ENCODE peak calls at places on chromosomes 11 and 22, in eight cellular contexts. N is adrenal gland, Z is body of pancreas, X is breast epithelium, W is lower leg skin, M is H54, A is uterus, E is A549. V is an unnamed sample.

GRCh38 chr11:125345706-125346561 is 150.1 kb downstream of the FEZ1 start:
- DNase-seq in W (peak), X (peak), Z (peak), E (peak), N (peak), M (peak), A (peak), V (peak)

GRCh38 chr11:64745219-64745522 is 1.2 kb upstream of the RASGRP2 start:
- DNase-seq in W (peak), M (no peak), N (peak), Z (peak), E (no peak), X (peak), A (peak), V (peak)

GRCh38 chr11:9091044-9091936 is at the start of gene SCUBE2:
- DNase-seq in N (no peak), E (peak), M (no peak), A (no peak), X (no peak), Z (no peak), W (no peak), V (peak)

GRCh38 chr11:81278986-81279385 is 1454.7 kb downstream of the FAM181B start:
- DNase-seq in W (no peak), N (no peak), Z (no peak), E (no peak), A (no peak), M (no peak), X (no peak), V (no peak)

GRCh38 chr11:101835465-101836063 is 79.2 kb upstream of the CEP126 start:
- DNase-seq in X (no peak), W (no peak), N (no peak), E (no peak), Z (no peak), A (no peak), M (no peak), V (no peak)

GRCh38 chr22:31102441-31103081 is 4.8 kb downstream of the SELENOM start:
- DNase-seq in Z (peak), E (no peak), X (no peak), M (peak), A (peak), W (peak), N (peak), V (no peak)

GRCh38 chr22:16968218-16968595 is 39.8 kb downstream of the GAB4 start:
- DNase-seq in X (no peak), W (no peak), Z (no peak), M (no peak), N (no peak), E (no peak), A (no peak), V (no peak)

GRCh38 chr11:57359396-57359795 is 21.2 kb downstream of the P2RX3 start:
- DNase-seq in A (no peak), M (no peak), X (no peak), E (no peak), Z (no peak), N (no peak), W (no peak), V (no peak)

GRCh38 chr11:117597083-117597482 is 199.9 kb downstream of the DSCAML1 start:
- DNase-seq in N (no peak), A (no peak), W (no peak), Z (peak), M (peak), E (peak), X (no peak), V (peak)

GRCh38 chr22:19218541-19219233 is 40.2 kb upstream of the SLC25A1 start:
- DNase-seq in N (no peak), Z (no peak), E (no peak), W (no peak), X (no peak), A (no peak), M (no peak), V (no peak)

GRCh38 chr11:44833869-44834452 is 107.2 kb downstream of the TSPAN18 start:
- DNase-seq in Z (no peak), E (no peak), N (peak), A (no peak), W (no peak), X (peak), M (no peak), V (no peak)

GRCh38 chr11:75311858-75312288 is 39.6 kb downstream of the ARRB1 start:
- DNase-seq in W (peak), E (no peak), M (no peak), N (peak), A (peak), X (no peak), Z (peak), V (no peak)

GRCh38 chr11:6995703-6996102 is 24.4 kb downstream of the ZNF214 start:
- DNase-seq in M (no peak), A (no peak), X (no peak), Z (no peak), E (no peak), N (no peak), W (no peak), V (no peak)

GRCh38 chr11:44536779-44537516 is 28.5 kb upstream of the CD82 start:
- DNase-seq in Z (no peak), E (no peak), M (no peak), N (no peak), A (no peak), W (no peak), X (no peak), V (no peak)

GRCh38 chr11:35347173-35347878 is 72.0 kb downstream of the SLC1A2 start:
- DNase-seq in X (no peak), A (no peak), M (no peak), E (no peak), Z (no peak), W (no peak), N (no peak), V (no peak)

GRCh38 chr11:118485273-118485672 is 42.0 kb upstream of the TTC36 start:
- DNase-seq in W (no peak), M (no peak), Z (no peak), X (no peak), A (no peak), N (no peak), E (peak), V (peak)

GRCh38 chr11:10528121-10528520 is 12.9 kb downstream of the RNF141 start:
- DNase-seq in Z (no peak), N (no peak), W (no peak), A (no peak), X (no peak), M (no peak), E (no peak), V (no peak)

GRCh38 chr11:95764267-95764898 is 25.2 kb downstream of the FAM76B start:
- DNase-seq in N (no peak), M (no peak), A (no peak), Z (no peak), X (no peak), W (no peak), E (peak), V (peak)

GRCh38 chr22:20881231-20881630 is 22.4 kb downstream of the SNAP29 start:
- DNase-seq in N (no peak), E (no peak), X (no peak), M (no peak), A (no peak), Z (peak), W (no peak), V (no peak)

GRCh38 chr11:113253406-113253805 is 61.0 kb upstream of the TTC12 start:
- DNase-seq in X (no peak), M (no peak), W (no peak), A (no peak), E (no peak), Z (no peak), N (no peak), V (no peak)

GRCh38 chr11:102436546-102436945 is 16.0 kb downstream of the TMEM123 start:
- DNase-seq in N (no peak), M (no peak), E (no peak), Z (no peak), A (no peak), W (no peak), X (no peak), V (no peak)

GRCh38 chr11:33701831-33702230 is 1.2 kb upstream of the C11orf91 start:
- DNase-seq in Z (peak), N (no peak), X (peak), W (no peak), A (no peak), M (no peak), E (no peak), V (no peak)

GRCh38 chr11:86447763-86448480 is 73.2 kb downstream of the CCDC81 start:
- DNase-seq in X (no peak), Z (no peak), N (no peak), M (no peak), A (no peak), E (no peak), W (no peak), V (no peak)

GRCh38 chr11:70702040-70702648 is 303.8 kb downstream of the CTTN start:
- DNase-seq in M (no peak), N (no peak), A (no peak), Z (no peak), W (no peak), E (no peak), X (no peak), V (no peak)

GRCh38 chr11:65649656-65650546 is 12.0 kb downstream of the SIPA1 start:
- DNase-seq in W (no peak), Z (no peak), X (no peak), A (no peak), E (no peak), N (no peak), M (no peak), V (no peak)

GRCh38 chr22:43878831-43879550 is 12.8 kb downstream of the PNPLA5 start:
- DNase-seq in N (peak), W (no peak), A (no peak), M (no peak), X (no peak), Z (no peak), E (no peak), V (no peak)

GRCh38 chr22:39396156-39396796 is 3.3 kb upstream of the TAB1 start:
- DNase-seq in Z (no peak), W (no peak), E (no peak), M (no peak), A (no peak), X (no peak), N (no peak), V (no peak)

GRCh38 chr11:76644591-76644990 is 26.0 kb downstream of the LRRC32 start:
- DNase-seq in E (no peak), W (no peak), N (no peak), X (no peak), M (no peak), Z (no peak), A (no peak), V (no peak)

GRCh38 chr11:115929618-115930129 is 425.5 kb upstream of the CADM1 start:
- DNase-seq in E (no peak), A (no peak), Z (no peak), W (no peak), X (no peak), M (no peak), N (no peak), V (no peak)

GRCh38 chr22:17774206-17774927 is at the start of gene BID:
- DNase-seq in Z (peak), M (peak), X (no peak), A (no peak), N (no peak), E (no peak), W (no peak), V (peak)

GRCh38 chr22:36465232-36466021 is 16.0 kb downstream of the TXN2 start:
- DNase-seq in Z (peak), N (peak), W (no peak), X (peak), M (peak), E (peak), A (peak), V (no peak)

GRCh38 chr11:111344032-111344431 is 35.0 kb downstream of the POU2AF1 start:
- DNase-seq in E (no peak), Z (peak), W (peak), N (peak), M (no peak), A (peak), X (no peak), V (no peak)

GRCh38 chr11:111347002-111347722 is 31.9 kb downstream of the POU2AF1 start:
- DNase-seq in N (no peak), A (peak), X (peak), E (no peak), M (no peak), Z (no peak), W (peak), V (no peak)

GRCh38 chr11:111349191-111349695 is 29.8 kb downstream of the POU2AF1 start:
- DNase-seq in M (no peak), Z (no peak), E (no peak), N (no peak), A (no peak), W (no peak), X (no peak), V (no peak)

GRCh38 chr11:111348147-111348546 is 30.9 kb downstream of the POU2AF1 start:
- DNase-seq in W (no peak), E (no peak), X (no peak), M (no peak), N (no peak), A (no peak), Z (no peak), V (no peak)

DNA sequence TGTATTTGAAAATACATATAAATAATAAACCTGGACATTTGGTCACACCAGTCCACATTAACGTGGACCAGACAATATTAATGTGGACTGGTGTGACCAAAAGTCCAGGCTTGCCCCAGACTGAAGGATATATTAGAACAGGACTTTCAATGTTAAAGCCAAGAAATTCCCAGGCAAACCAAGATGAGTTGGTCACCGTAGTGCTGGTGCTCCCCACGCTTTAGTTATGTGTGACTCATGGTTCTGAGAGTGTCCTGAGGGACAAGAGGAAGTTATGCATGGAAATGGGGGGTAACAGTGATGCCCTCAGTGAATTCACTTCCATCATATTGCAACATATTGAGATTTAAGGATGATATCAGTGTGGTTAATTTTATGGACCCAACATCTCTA is 31.4 kb downstream of the POU2AF1 start:
- DNase-seq in X (no peak), E (no peak), M (no peak), N (no peak), Z (no peak), A (no peak), W (peak), V (no peak)
- TF ChIP-seq POLR2A in X (no peak), E (no peak), M (no peak), N (no peak), Z (no peak), A (no peak), W (no peak), V (no peak)

GRCh38 chr11:48020092-48020755 is 39.9 kb downstream of the PTPRJ start:
- DNase-seq in N (no peak), E (no peak), W (peak), M (no peak), X (no peak), A (no peak), Z (peak), V (peak)

GRCh38 chr11:48018561-48019229 is 38.3 kb downstream of the PTPRJ start:
- DNase-seq in M (no peak), W (no peak), X (no peak), Z (no peak), E (no peak), N (no peak), A (no peak), V (no peak)

GRCh38 chr11:48017105-48017874 is 36.9 kb downstream of the PTPRJ start:
- DNase-seq in X (no peak), W (no peak), E (no peak), A (no peak), N (no peak), Z (no peak), M (no peak), V (no peak)

GRCh38 chr11:48019597-48019996 is 39.2 kb downstream of the PTPRJ start:
- DNase-seq in Z (no peak), A (no peak), X (no peak), E (no peak), M (no peak), N (no peak), W (no peak), V (no peak)

GRCh38 chr11:48019230-48019584 is 38.8 kb downstream of the PTPRJ start:
- DNase-seq in Z (no peak), N (no peak), A (no peak), E (no peak), W (no peak), M (no peak), X (no peak), V (no peak)
- TF ChIP-seq POLR2A in Z (no peak), N (no peak), A (no peak), E (no peak), W (no peak), M (no peak), X (no peak), V (no peak)

DNA sequence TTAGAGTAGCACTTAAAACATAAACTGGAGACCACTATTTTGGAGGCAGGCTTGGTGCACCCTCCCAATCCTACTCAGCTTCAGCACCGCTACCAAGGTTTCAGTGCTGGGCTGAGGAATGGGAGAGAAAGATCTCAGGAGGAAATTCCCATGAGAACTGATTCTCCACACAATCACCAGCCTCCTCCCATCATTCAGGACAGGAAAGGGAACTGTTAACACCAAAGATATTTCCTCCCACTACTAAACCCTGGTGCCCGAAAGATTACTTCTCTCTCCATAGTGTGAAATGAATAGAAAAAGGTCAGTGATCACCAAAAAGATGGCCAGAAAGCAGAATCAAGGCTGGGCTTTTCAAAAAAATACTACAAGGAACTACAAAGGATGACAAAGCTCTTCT is 26.1 kb downstream of the TCIRG1 start:
- DNase-seq in E (no peak), W (no peak), Z (no peak), X (no peak), N (no peak), A (no peak), M (no peak), V (no peak)
- TF ChIP-seq POLR2A in E (no peak), W (no peak), Z (no peak), X (no peak), N (no peak), A (no peak), M (no peak), V (no peak)

GRCh38 chr11:67583319-67584204 is at the start of gene GSTP1:
- DNase-seq in W (peak), M (no peak), Z (peak), X (peak), N (peak), A (peak), E (peak), V (peak)
- TF ChIP-seq POLR2A in W (peak), M (peak), Z (peak), X (no peak), N (peak), A (peak), E (peak), V (peak)